ENCODE peak calls at places on chromosomes 6 and 20, in ten cellular contexts. One of them, this sample, is unnamed. For H3K27me3, the result is how much of the 10 kb centered on the place peaks cover.

GRCh38 chr6:33061987-33062386 is 11.5 kb downstream of the HLA-DPA1 start:
- DNase-seq in neuronal stem cell: no peak
- DNase-seq in MG63: peak
- DNase-seq in WERI-Rb-1: no peak
- DNase-seq in BJ: no peak
- DNase-seq in Peyer's patch: no peak
- DNase-seq in CD8-positive, alpha-beta memory T cell: no peak
- DNase-seq in breast epithelium: no peak
- DNase-seq in prostate gland: no peak
- DNase-seq in osteoblast: no peak
- DNase-seq in this sample: no peak

GRCh38 chr6:14333556-14334305 is 216.2 kb downstream of the CD83 start:
- DNase-seq in neuronal stem cell: no peak
- DNase-seq in MG63: no peak
- DNase-seq in WERI-Rb-1: no peak
- DNase-seq in BJ: peak
- DNase-seq in Peyer's patch: no peak
- DNase-seq in CD8-positive, alpha-beta memory T cell: no peak
- DNase-seq in breast epithelium: no peak
- DNase-seq in prostate gland: no peak
- DNase-seq in osteoblast: peak
- DNase-seq in this sample: no peak

GRCh38 chr20:53534037-53534436 is 59.6 kb downstream of the ZNF217 start:
- DNase-seq in neuronal stem cell: no peak
- DNase-seq in MG63: no peak
- DNase-seq in WERI-Rb-1: no peak
- DNase-seq in BJ: no peak
- DNase-seq in Peyer's patch: no peak
- DNase-seq in CD8-positive, alpha-beta memory T cell: no peak
- DNase-seq in breast epithelium: no peak
- DNase-seq in prostate gland: no peak
- DNase-seq in osteoblast: no peak
- DNase-seq in this sample: no peak

GRCh38 chr6:78861509-78861908 is 5.8 kb upstream of the IRAK1BP1 start:
- DNase-seq in neuronal stem cell: no peak
- DNase-seq in MG63: no peak
- DNase-seq in WERI-Rb-1: no peak
- DNase-seq in BJ: no peak
- DNase-seq in Peyer's patch: no peak
- DNase-seq in CD8-positive, alpha-beta memory T cell: no peak
- DNase-seq in breast epithelium: no peak
- DNase-seq in prostate gland: no peak
- DNase-seq in osteoblast: peak
- DNase-seq in this sample: no peak

GRCh38 chr6:157990321-157991066 is 8.8 kb downstream of the SYNJ2 start:
- DNase-seq in neuronal stem cell: no peak
- DNase-seq in MG63: peak
- DNase-seq in WERI-Rb-1: no peak
- DNase-seq in BJ: no peak
- DNase-seq in Peyer's patch: no peak
- DNase-seq in CD8-positive, alpha-beta memory T cell: no peak
- DNase-seq in breast epithelium: no peak
- DNase-seq in prostate gland: no peak
- DNase-seq in osteoblast: no peak
- DNase-seq in this sample: no peak

GRCh38 chr6:7468382-7469081 is 72.9 kb upstream of the DSP start:
- DNase-seq in neuronal stem cell: no peak
- DNase-seq in MG63: peak
- DNase-seq in WERI-Rb-1: peak
- DNase-seq in BJ: peak
- DNase-seq in Peyer's patch: no peak
- DNase-seq in CD8-positive, alpha-beta memory T cell: no peak
- DNase-seq in breast epithelium: no peak
- DNase-seq in prostate gland: no peak
- DNase-seq in osteoblast: peak
- DNase-seq in this sample: no peak

GRCh38 chr6:128569737-128570438 is 49.5 kb upstream of the PTPRK start:
- DNase-seq in neuronal stem cell: peak
- DNase-seq in MG63: peak
- DNase-seq in WERI-Rb-1: no peak
- DNase-seq in BJ: peak
- DNase-seq in Peyer's patch: no peak
- DNase-seq in CD8-positive, alpha-beta memory T cell: no peak
- DNase-seq in breast epithelium: no peak
- DNase-seq in prostate gland: no peak
- DNase-seq in osteoblast: peak
- DNase-seq in this sample: no peak

GRCh38 chr6:53691667-53692133 is 26.1 kb upstream of the KLHL31 start:
- DNase-seq in neuronal stem cell: no peak
- DNase-seq in MG63: no peak
- DNase-seq in WERI-Rb-1: no peak
- DNase-seq in BJ: no peak
- DNase-seq in Peyer's patch: no peak
- DNase-seq in CD8-positive, alpha-beta memory T cell: no peak
- DNase-seq in breast epithelium: no peak
- DNase-seq in prostate gland: no peak
- DNase-seq in osteoblast: no peak
- DNase-seq in this sample: no peak

GRCh38 chr6:42451146-42451594 is 556 bp downstream of the TRERF1 start:
- DNase-seq in neuronal stem cell: no peak
- DNase-seq in MG63: no peak
- DNase-seq in WERI-Rb-1: no peak
- DNase-seq in BJ: no peak
- DNase-seq in Peyer's patch: peak
- DNase-seq in CD8-positive, alpha-beta memory T cell: peak
- DNase-seq in breast epithelium: no peak
- DNase-seq in prostate gland: no peak
- DNase-seq in osteoblast: no peak
- DNase-seq in this sample: no peak

GRCh38 chr20:35129647-35130069 is 17.5 kb downstream of the EDEM2 start:
- DNase-seq in neuronal stem cell: no peak
- DNase-seq in MG63: peak
- DNase-seq in WERI-Rb-1: no peak
- DNase-seq in BJ: no peak
- DNase-seq in Peyer's patch: no peak
- DNase-seq in CD8-positive, alpha-beta memory T cell: no peak
- DNase-seq in breast epithelium: no peak
- DNase-seq in prostate gland: no peak
- DNase-seq in osteoblast: no peak
- DNase-seq in this sample: no peak

GRCh38 chr6:130366011-130366963 is at the start of gene TMEM200A:
- DNase-seq in neuronal stem cell: peak
- DNase-seq in MG63: peak
- DNase-seq in WERI-Rb-1: peak
- DNase-seq in BJ: no peak
- DNase-seq in Peyer's patch: peak
- DNase-seq in CD8-positive, alpha-beta memory T cell: peak
- DNase-seq in breast epithelium: peak
- DNase-seq in prostate gland: no peak
- DNase-seq in osteoblast: peak
- DNase-seq in this sample: peak

GRCh38 chr6:42404494-42404893 is 47.2 kb downstream of the TRERF1 start:
- DNase-seq in neuronal stem cell: no peak
- DNase-seq in MG63: peak
- DNase-seq in WERI-Rb-1: no peak
- DNase-seq in BJ: peak
- DNase-seq in Peyer's patch: peak
- DNase-seq in CD8-positive, alpha-beta memory T cell: peak
- DNase-seq in breast epithelium: no peak
- DNase-seq in prostate gland: no peak
- DNase-seq in osteoblast: peak
- DNase-seq in this sample: peak

GRCh38 chr6:163218361-163218894 is 196.1 kb upstream of the QKI start:
- DNase-seq in neuronal stem cell: no peak
- DNase-seq in MG63: no peak
- DNase-seq in WERI-Rb-1: no peak
- DNase-seq in BJ: no peak
- DNase-seq in Peyer's patch: no peak
- DNase-seq in CD8-positive, alpha-beta memory T cell: no peak
- DNase-seq in breast epithelium: no peak
- DNase-seq in prostate gland: no peak
- DNase-seq in osteoblast: no peak
- DNase-seq in this sample: no peak

GRCh38 chr20:13449868-13450441 is 188.8 kb downstream of the TASP1 start:
- DNase-seq in neuronal stem cell: no peak
- DNase-seq in MG63: no peak
- DNase-seq in WERI-Rb-1: no peak
- DNase-seq in BJ: no peak
- DNase-seq in Peyer's patch: no peak
- DNase-seq in CD8-positive, alpha-beta memory T cell: no peak
- DNase-seq in breast epithelium: no peak
- DNase-seq in prostate gland: no peak
- DNase-seq in osteoblast: no peak
- DNase-seq in this sample: no peak

DNA sequence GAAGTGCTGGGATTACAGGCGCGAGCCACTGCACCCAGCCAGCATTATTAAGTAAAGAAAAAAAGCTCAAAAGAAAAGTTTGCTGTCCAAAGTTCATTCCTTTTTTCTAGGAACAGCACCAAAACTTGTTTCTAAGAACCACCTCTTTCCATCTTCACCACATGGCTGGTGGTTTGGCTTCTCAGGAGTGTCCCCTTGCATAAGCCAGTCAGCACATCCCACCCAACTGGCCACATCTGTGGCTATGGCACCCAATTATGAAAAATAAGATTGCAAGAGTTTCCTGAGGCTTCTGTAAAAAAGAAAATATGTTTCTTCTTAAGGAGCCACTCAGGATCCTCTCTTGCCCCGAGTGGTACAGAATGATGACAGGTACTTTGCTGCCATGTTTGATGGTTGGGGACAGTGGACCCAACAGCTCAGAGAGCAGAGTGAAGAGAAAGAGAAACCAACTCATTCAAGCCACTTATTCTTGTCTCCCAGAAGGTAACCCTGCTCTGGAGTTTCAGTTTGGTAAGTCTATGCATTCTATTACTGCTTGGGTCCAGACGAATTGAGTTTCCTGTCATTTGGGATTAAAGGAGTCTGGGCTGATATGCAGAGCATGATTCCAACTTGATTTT is 65.3 kb downstream of the PSMB1 start:
- DNase-seq in neuronal stem cell: no peak
- DNase-seq in MG63: no peak
- DNase-seq in WERI-Rb-1: no peak
- DNase-seq in BJ: no peak
- DNase-seq in Peyer's patch: no peak
- DNase-seq in CD8-positive, alpha-beta memory T cell: no peak
- DNase-seq in breast epithelium: no peak
- DNase-seq in prostate gland: no peak
- DNase-seq in osteoblast: no peak
- DNase-seq in this sample: no peak
- H3K27me3 ChIP-seq in neuronal stem cell: under half
- H3K27me3 ChIP-seq in MG63: under half
- H3K27me3 ChIP-seq in WERI-Rb-1: under half
- H3K27me3 ChIP-seq in BJ: under half
- H3K27me3 ChIP-seq in Peyer's patch: under half
- H3K27me3 ChIP-seq in CD8-positive, alpha-beta memory T cell: under half
- H3K27me3 ChIP-seq in breast epithelium: under half
- H3K27me3 ChIP-seq in prostate gland: under half
- H3K27me3 ChIP-seq in osteoblast: under half
- H3K27me3 ChIP-seq in this sample: under half

DNA sequence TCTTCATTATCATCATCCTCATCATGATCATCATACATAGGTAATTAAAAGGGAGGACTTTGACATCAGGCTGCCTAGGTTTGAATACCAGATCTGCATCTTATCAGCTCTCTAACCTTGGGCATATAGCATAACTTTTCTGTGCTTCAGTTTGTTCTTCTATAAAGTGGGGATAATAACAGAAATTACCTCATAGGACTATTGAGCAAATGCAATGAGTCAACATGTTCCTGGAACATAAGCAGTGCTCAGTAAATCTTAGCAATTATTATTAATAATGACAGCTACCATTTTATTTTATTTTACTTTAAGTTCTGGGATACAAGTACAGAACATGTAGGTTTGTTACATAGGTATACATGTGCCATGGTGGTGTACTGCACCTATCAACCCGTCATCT is 7.2 kb downstream of the C20orf202 start:
- DNase-seq in neuronal stem cell: no peak
- DNase-seq in MG63: no peak
- DNase-seq in WERI-Rb-1: no peak
- DNase-seq in BJ: no peak
- DNase-seq in Peyer's patch: no peak
- DNase-seq in CD8-positive, alpha-beta memory T cell: no peak
- DNase-seq in breast epithelium: no peak
- DNase-seq in prostate gland: no peak
- DNase-seq in osteoblast: no peak
- DNase-seq in this sample: no peak
- H3K27me3 ChIP-seq in neuronal stem cell: half or more
- H3K27me3 ChIP-seq in MG63: under half
- H3K27me3 ChIP-seq in WERI-Rb-1: under half
- H3K27me3 ChIP-seq in BJ: under half
- H3K27me3 ChIP-seq in Peyer's patch: under half
- H3K27me3 ChIP-seq in CD8-positive, alpha-beta memory T cell: under half
- H3K27me3 ChIP-seq in breast epithelium: under half
- H3K27me3 ChIP-seq in prostate gland: under half
- H3K27me3 ChIP-seq in osteoblast: under half
- H3K27me3 ChIP-seq in this sample: under half

GRCh38 chr20:64083380-64084208 is 604 bp downstream of the LKAAEAR1 start:
- DNase-seq in neuronal stem cell: peak
- DNase-seq in MG63: peak
- DNase-seq in WERI-Rb-1: peak
- DNase-seq in BJ: no peak
- DNase-seq in Peyer's patch: peak
- DNase-seq in CD8-positive, alpha-beta memory T cell: peak
- DNase-seq in breast epithelium: peak
- DNase-seq in prostate gland: peak
- DNase-seq in osteoblast: peak
- DNase-seq in this sample: peak
- H3K27me3 ChIP-seq in neuronal stem cell: half or more
- H3K27me3 ChIP-seq in MG63: under half
- H3K27me3 ChIP-seq in WERI-Rb-1: under half
- H3K27me3 ChIP-seq in BJ: under half
- H3K27me3 ChIP-seq in Peyer's patch: under half
- H3K27me3 ChIP-seq in CD8-positive, alpha-beta memory T cell: under half
- H3K27me3 ChIP-seq in breast epithelium: under half
- H3K27me3 ChIP-seq in prostate gland: under half
- H3K27me3 ChIP-seq in osteoblast: under half
- H3K27me3 ChIP-seq in this sample: under half

GRCh38 chr20:1651268-1651667 is 6.3 kb downstream of the SIRPG start:
- DNase-seq in neuronal stem cell: no peak
- DNase-seq in MG63: no peak
- DNase-seq in WERI-Rb-1: no peak
- DNase-seq in BJ: no peak
- DNase-seq in Peyer's patch: no peak
- DNase-seq in CD8-positive, alpha-beta memory T cell: no peak
- DNase-seq in breast epithelium: no peak
- DNase-seq in prostate gland: no peak
- DNase-seq in osteoblast: no peak
- DNase-seq in this sample: no peak
- H3K27me3 ChIP-seq in neuronal stem cell: under half
- H3K27me3 ChIP-seq in MG63: under half
- H3K27me3 ChIP-seq in WERI-Rb-1: half or more
- H3K27me3 ChIP-seq in BJ: under half
- H3K27me3 ChIP-seq in Peyer's patch: under half
- H3K27me3 ChIP-seq in CD8-positive, alpha-beta memory T cell: under half
- H3K27me3 ChIP-seq in breast epithelium: under half
- H3K27me3 ChIP-seq in prostate gland: under half
- H3K27me3 ChIP-seq in osteoblast: under half
- H3K27me3 ChIP-seq in this sample: under half

GRCh38 chr6:1773697-1774096 is 164.0 kb downstream of the FOXC1 start:
- DNase-seq in neuronal stem cell: no peak
- DNase-seq in MG63: no peak
- DNase-seq in WERI-Rb-1: no peak
- DNase-seq in BJ: no peak
- DNase-seq in Peyer's patch: no peak
- DNase-seq in CD8-positive, alpha-beta memory T cell: no peak
- DNase-seq in breast epithelium: no peak
- DNase-seq in prostate gland: no peak
- DNase-seq in osteoblast: no peak
- DNase-seq in this sample: no peak
- H3K27me3 ChIP-seq in neuronal stem cell: under half
- H3K27me3 ChIP-seq in MG63: under half
- H3K27me3 ChIP-seq in WERI-Rb-1: under half
- H3K27me3 ChIP-seq in BJ: under half
- H3K27me3 ChIP-seq in Peyer's patch: under half
- H3K27me3 ChIP-seq in CD8-positive, alpha-beta memory T cell: under half
- H3K27me3 ChIP-seq in breast epithelium: under half
- H3K27me3 ChIP-seq in prostate gland: under half
- H3K27me3 ChIP-seq in osteoblast: under half
- H3K27me3 ChIP-seq in this sample: under half